ENCODE peak calls at places on chromosomes 1 and 21, in six cellular contexts. R is activated CD4-positive, alpha-beta T cell treated with anti-CD3 and anti-CD28 coated beads for 36 hours; N is omental fat pad; H is GM23338; X is activated T-cell treated with anti-CD3 and anti-CD28 coated beads, Interleukin-2, amount 50 U/mL, for 72 hours; Q is activated CD4-positive, CD25-positive, alpha-beta regulatory T cell treated with anti-CD3 and anti-CD28 coated beads, Interleukin-2, amount 50 U/mL, for 24 hours. K is an unnamed sample.

GRCh38 chr1:227219715-227220292 is 98.5 kb downstream of the CDC42BPA start:
- ATAC-seq in N (no peak), X (no peak), H (peak; percentile 66), R (no peak), Q (no peak), K (no peak)

GRCh38 chr1:160159846-160160245 is 8.4 kb downstream of the ATP1A4 start:
- ATAC-seq in Q (no peak), X (no peak), H (no peak), R (no peak), N (no peak), K (no peak)

GRCh38 chr1:112264553-112264952 is 131.5 kb upstream of the CTTNBP2NL start:
- ATAC-seq in N (no peak), Q (no peak), R (no peak), X (no peak), H (no peak), K (no peak)

GRCh38 chr1:33930346-33931114 is 66.7 kb downstream of the HMGB4 start:
- ATAC-seq in R (no peak), X (no peak), Q (no peak), N (no peak), H (no peak), K (no peak)

GRCh38 chr1:217910791-217911320 is 279.7 kb downstream of the SPATA17 start:
- ATAC-seq in X (no peak), H (no peak), R (no peak), Q (no peak), N (no peak), K (no peak)

GRCh38 chr1:47599777-47600176 is 161.9 kb downstream of the FOXD2 start:
- ATAC-seq in Q (no peak), N (no peak), X (no peak), R (no peak), H (no peak), K (no peak)

GRCh38 chr1:3893190-3893589 is 6.9 kb downstream of the C1orf174 start:
- ATAC-seq in R (no peak), N (no peak), Q (no peak), X (no peak), H (no peak), K (no peak)

GRCh38 chr1:172971241-172971640 is 79.5 kb downstream of the TNFSF18 start:
- ATAC-seq in Q (no peak), X (no peak), H (no peak), N (no peak), R (no peak), K (peak; percentile 89)

GRCh38 chr21:40404319-40404906 is 442.5 kb downstream of the DSCAM start:
- ATAC-seq in N (no peak), X (no peak), Q (no peak), H (no peak), R (no peak), K (peak; percentile 60)

GRCh38 chr1:47487826-47488450 is 50.1 kb downstream of the FOXD2 start:
- ATAC-seq in H (no peak), R (no peak), Q (no peak), X (no peak), N (peak; percentile 47), K (no peak)